ENCODE peak calls at places on chromosomes 6 and 20, in four cellular contexts. D, V, K and X are unnamed samples. For H3K36me3, the result is how much of the 10 kb centered on the place peaks cover.

GRCh38 chr20:13995841-13996240 is 525 bp downstream of the MACROD2 start:
- DNase-seq in D (peak), V (no peak), K (peak), X (peak)

GRCh38 chr6:4872841-4873240 is 96.6 kb downstream of the CDYL start:
- DNase-seq in D (no peak), V (no peak), K (no peak), X (no peak)

GRCh38 chr6:144449218-144449617 is 164.1 kb downstream of the UTRN start:
- DNase-seq in D (no peak), V (no peak), K (no peak), X (no peak)

GRCh38 chr6:41427642-41428401 is 92.4 kb downstream of the NCR2 start:
- DNase-seq in D (peak), V (no peak), K (peak), X (peak)

GRCh38 chr6:107118976-107119375 is 3.7 kb upstream of the BEND3 start:
- DNase-seq in D (no peak), V (no peak), K (no peak), X (no peak)

GRCh38 chr6:88815491-88815890 is 147.9 kb downstream of the RNGTT start:
- DNase-seq in D (no peak), V (no peak), K (no peak), X (no peak)

GRCh38 chr6:170265655-170266054 is 25.2 kb downstream of the DLL1 start:
- DNase-seq in D (peak), V (no peak), K (no peak), X (no peak)

GRCh38 chr6:17292600-17293133 is 11.5 kb downstream of the RBM24 start:
- DNase-seq in D (no peak), V (no peak), K (no peak), X (no peak)

GRCh38 chr6:180295-180694 is 112.0 kb upstream of the DUSP22 start:
- DNase-seq in D (no peak), V (no peak), K (no peak), X (no peak)

GRCh38 chr6:30101423-30101938 is 11.4 kb downstream of the TRIM31 start:
- DNase-seq in D (no peak), V (peak), K (no peak), X (no peak)

GRCh38 chr6:66183982-66184555 is 477.0 kb upstream of the EYS start:
- DNase-seq in D (no peak), V (no peak), K (no peak), X (no peak)

GRCh38 chr20:34948030-34948429 is 7.6 kb downstream of the GSS start:
- DNase-seq in D (no peak), V (no peak), K (no peak), X (no peak)

GRCh38 chr20:57476641-57477461 is 48.1 kb downstream of the CTCFL start:
- DNase-seq in D (no peak), V (no peak), K (peak), X (no peak)

GRCh38 chr6:83514877-83515466 is 2.6 kb downstream of the PRSS35 start:
- DNase-seq in D (no peak), V (peak), K (no peak), X (no peak)

GRCh38 chr6:33410711-33411631 is at the start of gene PHF1:
- DNase-seq in D (peak), V (no peak), K (peak), X (no peak)

GRCh38 chr20:3716195-3716834 is 3.9 kb upstream of the SIGLEC1 start:
- DNase-seq in D (no peak), V (peak), K (peak), X (peak)
- TF ChIP-seq CTCF in D (peak), V (peak), K (peak), X (peak)

DNA sequence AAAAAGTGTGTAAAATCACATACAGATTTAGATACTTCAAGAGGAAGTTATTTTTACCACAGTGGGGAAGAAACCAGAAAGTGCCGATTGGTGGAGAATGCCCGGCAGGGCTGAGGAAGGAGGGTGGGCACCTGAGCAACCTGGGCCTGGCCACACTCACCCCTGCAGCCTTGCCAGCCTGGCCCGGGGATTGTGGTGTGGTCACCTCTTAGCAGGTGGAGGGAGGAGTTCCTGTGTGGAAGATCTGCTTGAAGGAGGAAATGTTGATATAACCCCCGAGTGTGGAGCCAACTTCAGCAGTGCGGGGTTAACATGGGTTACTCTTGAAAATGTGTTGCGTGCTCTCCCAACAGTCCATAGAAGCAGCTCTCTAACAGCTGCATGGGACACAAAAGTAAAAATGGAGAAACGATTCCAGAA is 14.7 kb downstream of the UST start:
- DNase-seq in D (no peak), V (no peak), K (peak), X (peak)
- H3K4me3 ChIP-seq in D (peak), V (no peak), K (peak), X (peak)

GRCh38 chr6:12258591-12258990 is 31.6 kb upstream of the EDN1 start:
- DNase-seq in D (no peak), V (no peak), K (no peak), X (no peak)

GRCh38 chr6:12249516-12250394 is 40.4 kb upstream of the EDN1 start:
- DNase-seq in D (no peak), V (no peak), K (no peak), X (no peak)

GRCh38 chr6:12258191-12258590 is 32.0 kb upstream of the EDN1 start:
- DNase-seq in D (no peak), V (no peak), K (no peak), X (no peak)

DNA sequence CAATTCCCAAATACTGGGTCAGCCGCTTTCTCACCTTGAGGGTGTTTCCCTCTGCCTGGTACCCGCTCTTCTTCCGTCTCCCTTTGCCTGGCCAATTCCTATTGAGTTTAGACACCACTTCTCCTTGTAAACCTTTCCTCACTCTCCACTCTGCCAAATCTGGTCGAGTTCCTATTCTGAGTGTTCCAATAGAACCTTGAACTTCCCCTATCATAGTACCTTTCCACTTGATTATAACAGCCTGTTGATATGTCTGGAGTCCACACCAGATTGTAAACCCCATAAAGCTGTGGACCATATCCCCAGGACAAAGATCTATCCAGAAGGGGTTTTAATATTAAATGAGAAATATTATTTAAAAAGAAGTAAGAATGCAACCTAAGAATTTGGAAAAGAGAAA is 35.9 kb upstream of the EDN1 start:
- DNase-seq in D (no peak), V (no peak), K (no peak), X (no peak)
- H3K36me3 ChIP-seq in D (under half), V (under half), K (under half), X (under half)

GRCh38 chr6:159137715-159138114 is 31.5 kb upstream of the FNDC1 start:
- DNase-seq in D (no peak), V (no peak), K (no peak), X (no peak)
- TF ChIP-seq CTCF in D (no peak), V (no peak), K (no peak), X (no peak)